ENCODE peak calls at places on chromosomes 12 and 14, in ten cellular contexts. J, U, W, X, S, A, P, L, B and N are unnamed samples.
A peak's percentile ranks its signal among the peaks of the same experiment; 100 is the strongest.

GRCh38 chr12:99959549-99960170 is 25.1 kb downstream of the ANKS1B start:
- DNase-seq in L (no peak), U (no peak), B (no peak), S (no peak), J (no peak), A (no peak), P (no peak), X (no peak), W (peak; percentile 32), N (peak; percentile 23)

GRCh38 chr12:105773501-105773900 is 365.3 kb downstream of the NUAK1 start:
- DNase-seq in L (no peak), J (no peak), A (no peak), S (no peak), P (no peak), U (no peak), X (no peak), W (peak; percentile 18), B (no peak), N (peak; percentile 33)

GRCh38 chr12:22414742-22415141 is 80.2 kb upstream of the ST8SIA1 start:
- DNase-seq in B (no peak), U (no peak), A (no peak), X (no peak), W (no peak), P (no peak), L (no peak), J (no peak), S (no peak), N (no peak)

GRCh38 chr12:3336606-3337311 is 154.2 kb upstream of the PRMT8 start:
- DNase-seq in P (no peak), X (no peak), L (no peak), J (no peak), S (no peak), U (no peak), A (no peak), W (no peak), B (no peak), N (peak; percentile 89)

GRCh38 chr12:13701502-13701901 is 279.9 kb downstream of the GRIN2B start:
- DNase-seq in B (no peak), W (no peak), J (no peak), U (no peak), A (no peak), L (no peak), S (no peak), P (no peak), X (no peak), N (no peak)

GRCh38 chr14:101622251-101623076 is 61.2 kb downstream of the DIO3 start:
- DNase-seq in S (no peak), L (no peak), W (no peak), U (no peak), P (no peak), J (no peak), A (no peak), X (no peak), B (no peak), N (no peak)

GRCh38 chr14:100872241-100872640 is 31.3 kb downstream of the RTL1 start:
- DNase-seq in B (no peak), S (no peak), X (no peak), J (no peak), P (no peak), A (no peak), L (no peak), W (no peak), U (no peak), N (no peak)

GRCh38 chr12:53752651-53753050 is 872 bp upstream of the CISTR start:
- DNase-seq in S (no peak), J (no peak), L (no peak), A (no peak), U (no peak), W (no peak), B (no peak), X (no peak), P (no peak), N (no peak)

GRCh38 chr12:66236969-66237368 is 48.0 kb downstream of the IRAK3 start:
- DNase-seq in X (no peak), P (no peak), A (no peak), U (no peak), W (no peak), S (no peak), B (no peak), J (no peak), L (no peak), N (no peak)

GRCh38 chr12:32885831-32886230 is 10.7 kb downstream of the PKP2 start:
- DNase-seq in A (no peak), P (no peak), X (no peak), S (no peak), B (peak; percentile 5), L (no peak), J (no peak), W (no peak), U (no peak), N (no peak)

GRCh38 chr12:68094195-68094594 is 65.3 kb downstream of the IFNG start:
- DNase-seq in P (no peak), J (no peak), S (no peak), U (no peak), X (no peak), W (no peak), B (no peak), A (no peak), L (no peak), N (no peak)

GRCh38 chr14:32809255-32809654 is 129.4 kb upstream of the NPAS3 start:
- DNase-seq in W (peak; percentile 37), B (no peak), U (no peak), S (no peak), P (no peak), J (no peak), X (no peak), A (no peak), L (no peak), N (no peak)

GRCh38 chr14:100159107-100159864 is at the start of gene DEGS2:
- DNase-seq in J (peak; percentile 42), X (peak; percentile 53), S (no peak), W (no peak), L (no peak), A (no peak), U (peak; percentile 58), P (peak; percentile 35), B (peak; percentile 79), N (no peak)

GRCh38 chr12:42507031-42507430 is 82.5 kb downstream of the PRICKLE1 start:
- DNase-seq in A (no peak), L (no peak), P (no peak), S (no peak), U (no peak), B (no peak), X (no peak), J (no peak), W (no peak), N (peak; percentile 29)

GRCh38 chr12:15205341-15206010 is 15.7 kb downstream of the RERG start:
- DNase-seq in J (no peak), S (no peak), U (no peak), P (no peak), W (no peak), B (no peak), A (no peak), L (no peak), X (no peak), N (no peak)

GRCh38 chr12:44507471-44507870 is 368.6 kb downstream of the NELL2 start:
- DNase-seq in A (no peak), L (no peak), U (no peak), B (no peak), J (no peak), W (no peak), X (no peak), S (no peak), P (no peak), N (no peak)

GRCh38 chr14:39469094-39469710 is 37.0 kb upstream of the FBXO33 start:
- DNase-seq in S (peak; percentile 38), B (no peak), L (peak; percentile 65), P (no peak), X (peak; percentile 12), J (no peak), A (no peak), W (no peak), U (no peak), N (peak; percentile 9)

GRCh38 chr14:90382491-90383125 is 14.2 kb upstream of the CALM1 start:
- DNase-seq in B (peak; percentile 68), W (peak; percentile 77), P (peak; percentile 59), U (peak; percentile 50), J (peak; percentile 57), A (no peak), X (peak; percentile 63), L (no peak), S (peak; percentile 75), N (peak; percentile 89)

GRCh38 chr12:49969027-49969426 is 3.7 kb upstream of the AQP6 start:
- DNase-seq in W (no peak), L (no peak), P (no peak), U (no peak), S (no peak), J (no peak), A (no peak), X (no peak), B (no peak), N (no peak)

GRCh38 chr12:65195387-65196055 is 26.1 kb downstream of the LEMD3 start:
- DNase-seq in L (no peak), A (no peak), X (no peak), U (no peak), W (no peak), P (no peak), B (no peak), S (no peak), J (no peak), N (no peak)

GRCh38 chr12:212799-213526 is 994 bp downstream of the SLC6A12 start:
- DNase-seq in L (no peak), S (no peak), U (no peak), W (no peak), X (no peak), A (no peak), P (no peak), B (peak; percentile 74), J (no peak), N (no peak)

GRCh38 chr12:64142784-64143183 is 79.3 kb downstream of the KICS2 start:
- DNase-seq in X (no peak), B (no peak), U (no peak), S (no peak), P (no peak), L (no peak), J (no peak), W (no peak), A (no peak), N (no peak)

GRCh38 chr14:79281244-79282199 is 929.8 kb downstream of the DIO2 start:
- DNase-seq in X (peak; percentile 40), W (no peak), S (no peak), L (no peak), U (no peak), A (no peak), B (no peak), J (no peak), P (no peak), N (peak; percentile 26)

GRCh38 chr12:6374028-6374780 is 1.2 kb downstream of the SCNN1A start:
- DNase-seq in L (no peak), U (no peak), X (no peak), J (no peak), B (no peak), W (no peak), S (no peak), A (no peak), P (no peak), N (no peak)

GRCh38 chr14:95533391-95533821 is 1.4 kb upstream of the GLRX5 start:
- DNase-seq in X (no peak), J (no peak), B (no peak), L (no peak), U (no peak), A (no peak), W (peak; percentile 22), S (peak; percentile 26), P (no peak), N (peak; percentile 37)

GRCh38 chr14:81400852-81401251 is 728 bp upstream of the STON2 start:
- DNase-seq in B (peak; percentile 70), S (peak; percentile 42), X (peak; percentile 43), J (no peak), U (peak; percentile 89), W (no peak), L (peak; percentile 49), A (peak; percentile 6), P (peak; percentile 8), N (peak; percentile 97)

GRCh38 chr12:7075931-7076330 is 15.4 kb downstream of the C1S start:
- DNase-seq in J (no peak), P (no peak), B (no peak), A (peak; percentile 56), L (no peak), S (no peak), X (no peak), U (no peak), W (no peak), N (no peak)

GRCh38 chr14:75340921-75341320 is 62.3 kb downstream of the FOS start:
- DNase-seq in A (no peak), J (no peak), X (no peak), L (no peak), U (no peak), W (no peak), P (no peak), B (peak; percentile 65), S (no peak), N (no peak)